ENCODE peak calls at places on chromosome 11, in four cellular contexts. S, O, E and X are unnamed samples.

GRCh38 chr11:1105183-1105565 is 30.5 kb downstream of the MUC2 start:
- DNase-seq in E (no peak), O (no peak), S (no peak), X (no peak)

GRCh38 chr11:124977006-124977405 is 23.0 kb downstream of the CCDC15 start:
- DNase-seq in S (no peak), E (no peak), O (no peak), X (no peak)

GRCh38 chr11:126500981-126501380 is 145.5 kb downstream of the ST3GAL4 start:
- DNase-seq in S (no peak), O (no peak), E (peak), X (no peak)

GRCh38 chr11:107018274-107018901 is at the start of gene GUCY1A2:
- DNase-seq in S (peak), E (peak), O (peak), X (no peak)

GRCh38 chr11:78313181-78313788 is 104.3 kb downstream of the GAB2 start:
- DNase-seq in S (peak), E (no peak), O (no peak), X (no peak)

GRCh38 chr11:97965849-97966646 is 1054.7 kb upstream of the CNTN5 start:
- DNase-seq in S (no peak), O (no peak), E (no peak), X (no peak)

GRCh38 chr11:110086892-110087309 is 6.3 kb upstream of the ZC3H12C start:
- DNase-seq in S (peak), E (no peak), O (no peak), X (peak)

GRCh38 chr11:133956650-133957633 is at the start of gene IGSF9B:
- DNase-seq in E (peak), O (peak), S (peak), X (peak)

GRCh38 chr11:119800619-119801018 is 71.6 kb upstream of the NECTIN1 start:
- DNase-seq in O (no peak), S (no peak), E (peak), X (no peak)

GRCh38 chr11:46617451-46618314 is at the start of gene ATG13:
- DNase-seq in O (peak), E (peak), S (peak), X (peak)

GRCh38 chr11:3738723-3739122 is 58.6 kb downstream of the NUP98 start:
- DNase-seq in E (no peak), S (no peak), O (no peak), X (no peak)

GRCh38 chr11:17547051-17547577 is at the start of gene OTOG:
- DNase-seq in S (no peak), E (no peak), O (no peak), X (peak)

GRCh38 chr11:2776351-2777061 is 76.7 kb upstream of the KCNQ1OT1 start:
- DNase-seq in S (no peak), O (peak), E (peak), X (peak)

GRCh38 chr11:117180661-117181585 is 2.4 kb downstream of the SIDT2 start:
- DNase-seq in O (peak), S (peak), E (peak), X (no peak)

GRCh38 chr11:78929092-78929905 is 354.6 kb upstream of the NARS2 start:
- DNase-seq in S (no peak), O (no peak), E (no peak), X (no peak)

DNA sequence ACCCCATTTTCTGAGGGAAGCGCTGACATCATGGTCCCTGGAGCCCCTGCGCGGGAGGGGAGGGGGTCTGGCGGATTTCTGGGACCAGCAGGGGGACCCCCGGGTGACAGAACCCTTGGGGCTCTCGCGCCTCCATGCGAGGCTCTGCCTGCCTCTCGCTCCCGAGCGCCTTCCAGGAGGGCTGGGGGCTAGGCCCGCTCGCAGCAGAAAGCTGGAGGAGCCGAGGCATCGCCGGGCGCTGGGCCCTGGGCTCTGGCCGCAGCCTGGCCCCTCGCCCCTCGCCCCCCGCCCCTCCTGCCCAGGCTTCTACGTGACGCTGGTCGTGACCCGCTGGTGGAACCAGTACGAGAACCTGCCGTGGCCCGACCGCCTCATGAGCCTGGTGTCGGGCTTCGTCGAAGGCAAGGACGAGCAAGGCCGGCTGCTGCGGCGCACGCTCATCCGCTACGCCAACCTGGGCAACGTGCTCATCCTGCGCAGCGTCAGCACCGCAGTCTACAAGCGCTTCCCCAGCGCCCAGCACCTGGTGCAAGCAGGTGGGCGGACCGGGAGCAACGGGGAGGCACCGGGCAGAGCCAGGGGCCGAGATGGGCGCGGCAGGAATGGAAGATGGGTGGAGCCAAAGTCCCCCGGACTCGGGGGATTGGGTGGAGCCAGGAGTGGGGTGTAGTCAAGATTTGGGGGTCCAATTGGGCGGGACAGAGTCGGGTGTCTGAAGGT is 5.4 kb downstream of the BEST1 start:
- DNase-seq in S (no peak), O (no peak), E (no peak), X (peak)
- H3K27ac ChIP-seq in S (peak), O (peak), E (peak), X (peak)

DNA sequence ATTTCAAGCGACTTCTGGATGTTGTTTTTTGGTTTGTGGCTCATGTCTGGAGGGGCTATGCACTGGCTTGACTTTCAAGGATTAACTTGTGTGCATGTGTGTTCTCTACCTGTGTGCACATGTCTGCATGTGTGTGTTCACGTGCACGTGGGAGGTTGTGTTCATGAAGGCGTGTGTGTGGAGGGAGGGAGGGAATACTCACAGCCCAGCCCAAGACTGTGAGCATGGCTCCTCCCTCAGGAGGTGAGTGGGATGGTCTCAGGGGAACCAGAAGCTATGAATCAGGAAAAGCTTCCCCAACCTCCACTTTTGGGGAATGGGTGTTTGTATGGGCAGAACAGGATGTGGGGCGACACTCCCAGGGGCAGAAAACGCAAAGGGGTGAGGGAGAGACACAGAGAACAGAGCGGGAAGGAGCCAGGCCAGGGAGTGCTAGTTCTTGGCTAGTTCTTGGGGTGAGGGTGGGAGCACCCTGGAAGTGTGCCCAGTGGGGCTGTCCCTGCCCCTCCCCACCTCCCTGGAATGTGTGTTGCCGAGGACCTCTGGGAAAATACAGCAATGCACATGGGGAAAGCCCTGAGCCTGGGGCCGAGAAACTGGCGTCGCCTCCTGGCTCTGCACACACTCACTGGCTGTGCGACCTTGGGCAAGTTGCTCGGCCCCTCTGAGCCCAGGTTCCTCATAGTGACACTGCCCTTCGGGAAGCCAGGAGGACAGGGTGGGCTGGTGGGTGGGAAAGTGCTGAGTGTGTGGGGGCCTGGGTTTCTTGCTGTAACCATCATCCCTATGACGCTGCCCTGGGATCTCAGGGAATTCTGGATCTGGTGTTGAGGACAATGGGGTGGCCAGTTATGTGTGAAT is 16.9 kb upstream of the ALX4 start:
- DNase-seq in O (no peak), S (no peak), E (no peak), X (no peak)
- TF ChIP-seq CTCF in O (no peak), S (peak), E (no peak), X (no peak)

GRCh38 chr11:10858505-10859360 is 880 bp upstream of the ZBED5 start:
- DNase-seq in S (no peak), O (peak), E (peak), X (peak)

GRCh38 chr11:10855295-10855694 is 2.6 kb downstream of the ZBED5 start:
- DNase-seq in E (no peak), S (no peak), O (no peak), X (no peak)

GRCh38 chr11:10857604-10858504 is at the start of gene ZBED5:
- DNase-seq in O (peak), E (peak), S (peak), X (peak)

GRCh38 chr11:10861047-10861446 is 3.2 kb upstream of the ZBED5 start:
- DNase-seq in S (no peak), O (no peak), E (no peak), X (no peak)

GRCh38 chr11:10856689-10857603 is 907 bp downstream of the ZBED5 start:
- DNase-seq in E (peak), S (peak), O (peak), X (no peak)
- H3K4me3 ChIP-seq in E (peak), S (peak), O (peak), X (peak)

GRCh38 chr11:86952221-86952875 is 2.8 kb downstream of the FZD4 start:
- DNase-seq in S (no peak), E (no peak), O (no peak), X (no peak)
- H3K27ac ChIP-seq in S (no peak), E (peak), O (no peak), X (peak)

DNA sequence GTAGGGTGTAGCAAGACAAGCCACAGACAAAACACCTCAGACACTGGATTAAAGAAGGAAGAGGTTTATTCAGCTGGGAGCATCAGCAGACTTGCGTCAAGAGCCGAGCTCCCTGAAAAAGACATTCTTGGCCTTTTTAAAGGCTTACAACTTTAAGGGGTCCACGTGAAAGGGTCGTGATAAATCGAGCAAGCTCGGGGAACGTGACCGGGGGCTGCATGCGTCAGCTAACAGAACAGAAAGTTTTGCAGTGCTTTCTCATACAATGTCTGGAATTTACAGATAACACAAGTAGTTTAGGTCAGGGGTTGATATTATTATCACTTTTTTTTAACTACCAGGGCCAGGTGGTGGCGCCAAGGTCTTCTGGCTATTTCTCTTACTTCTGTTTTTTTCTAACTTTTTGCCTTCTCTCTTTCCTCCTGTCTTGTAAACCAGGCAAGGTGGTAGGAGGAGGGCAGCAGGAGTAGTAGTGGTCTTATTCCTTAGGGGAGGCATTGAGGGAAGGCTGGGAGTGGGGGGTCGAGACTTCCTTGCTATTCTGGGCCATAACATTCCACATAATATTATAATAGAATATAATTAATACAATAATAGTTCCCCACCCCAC is 631 bp upstream of the ALDH3B1 start:
- DNase-seq in S (peak), O (peak), E (no peak), X (no peak)
- TF ChIP-seq CTCF in S (peak), O (peak), E (no peak), X (no peak)

DNA sequence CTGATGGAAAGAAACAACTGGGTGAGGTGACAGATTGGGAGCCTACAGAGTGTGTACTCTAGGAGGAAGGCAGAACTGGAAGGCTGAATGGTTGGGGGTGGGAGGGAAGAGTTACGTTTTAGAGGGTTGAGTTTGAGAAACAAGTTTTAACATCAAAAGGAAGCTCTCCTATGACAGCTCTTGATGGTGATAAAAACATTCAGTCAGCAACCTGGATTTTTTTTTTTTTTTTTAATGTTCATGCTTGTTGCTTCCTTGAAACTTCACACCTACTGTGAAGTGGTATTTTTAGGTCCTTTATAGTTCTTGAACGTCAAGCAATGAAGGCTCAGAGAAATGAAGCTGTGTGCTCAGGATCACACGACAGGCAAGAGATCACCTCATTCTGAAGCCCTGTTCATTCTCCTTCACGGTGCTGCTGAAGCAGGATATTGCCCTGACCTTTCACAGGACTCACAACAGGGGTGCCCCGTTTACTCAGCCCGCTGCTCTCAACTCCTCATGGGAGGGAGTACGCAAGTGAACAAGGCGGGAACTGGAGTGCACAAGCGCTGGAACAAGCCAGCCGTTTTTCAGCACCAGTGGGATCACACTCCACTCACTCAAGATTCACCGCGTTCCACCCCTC is 1.6 kb upstream of the TMEM109 start:
- DNase-seq in E (no peak), O (no peak), S (no peak), X (no peak)
- H3K4me3 ChIP-seq in E (no peak), O (no peak), S (no peak), X (no peak)

DNA sequence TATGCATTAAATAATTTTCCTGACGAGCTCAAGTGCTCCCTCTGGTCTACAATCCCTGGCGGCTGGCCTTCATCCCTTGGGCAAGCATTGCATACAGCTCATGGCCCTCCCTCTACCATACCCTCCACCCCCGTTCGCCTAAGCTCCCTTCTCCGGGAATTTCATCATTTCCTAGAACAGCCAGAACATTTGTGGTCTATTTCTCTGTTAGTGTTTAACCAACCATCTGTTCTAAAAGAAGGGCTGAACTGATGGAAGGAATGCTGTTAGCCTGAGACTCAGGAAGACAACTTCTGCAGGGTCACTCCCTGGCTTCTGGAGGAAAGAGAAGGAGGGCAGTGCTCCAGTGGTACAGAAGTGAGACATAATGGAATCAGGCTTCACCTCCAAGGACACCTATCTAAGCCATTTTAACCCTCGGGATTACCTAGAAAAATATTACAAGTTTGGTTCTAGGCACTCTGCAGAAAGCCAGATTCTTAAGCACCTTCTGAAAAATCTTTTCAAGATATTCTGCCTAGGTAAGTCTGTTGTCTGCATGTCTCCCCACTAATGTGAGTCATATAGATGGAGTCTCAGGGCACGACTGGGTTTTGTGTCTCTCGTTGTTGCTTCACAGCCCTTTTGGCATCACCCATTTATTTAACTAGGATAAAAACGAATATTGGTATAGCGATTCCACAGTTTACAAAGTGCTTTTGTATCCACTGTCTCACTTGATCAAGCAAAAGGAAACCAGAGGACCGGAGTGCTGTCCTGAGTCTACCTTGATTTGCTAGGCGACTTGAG is at the start of gene NNMT:
- DNase-seq in S (peak), O (no peak), E (peak), X (no peak)
- H3K27ac ChIP-seq in S (peak), O (peak), E (peak), X (peak)

GRCh38 chr11:130865772-130866114 is 50.5 kb downstream of the SNX19 start:
- DNase-seq in O (no peak), E (no peak), S (no peak), X (no peak)

GRCh38 chr11:130865091-130865771 is 51.0 kb downstream of the SNX19 start:
- DNase-seq in S (no peak), E (no peak), O (no peak), X (peak)

GRCh38 chr11:130868087-130868486 is 48.2 kb downstream of the SNX19 start:
- DNase-seq in S (no peak), E (no peak), O (no peak), X (no peak)

GRCh38 chr11:130868865-130869264 is 47.4 kb downstream of the SNX19 start:
- DNase-seq in S (no peak), E (no peak), O (no peak), X (no peak)

GRCh38 chr11:130866831-130867230 is 49.4 kb downstream of the SNX19 start:
- DNase-seq in E (no peak), O (no peak), S (no peak), X (no peak)
- TF ChIP-seq CTCF in E (no peak), O (no peak), S (no peak), X (no peak)

DNA sequence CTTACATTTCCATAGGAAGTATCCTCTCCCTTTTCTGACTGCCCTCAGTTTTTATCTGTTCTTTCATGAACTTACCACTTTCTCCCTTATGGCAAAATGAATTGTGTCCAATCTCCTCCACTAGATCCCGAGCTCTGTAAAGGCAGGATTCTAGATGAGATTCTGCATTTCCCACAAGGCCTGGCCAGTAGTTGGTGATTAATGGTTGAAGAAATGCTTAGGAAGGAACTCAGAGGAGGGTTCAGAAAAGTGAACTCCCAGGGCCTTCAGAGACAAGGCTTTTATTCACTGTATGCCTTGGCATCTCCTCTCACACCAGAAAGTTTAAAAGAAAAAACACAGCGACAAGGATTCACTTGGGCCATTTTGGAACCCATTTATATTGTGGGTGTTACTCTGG is 66.2 kb downstream of the CCDC81 start:
- DNase-seq in S (no peak), E (no peak), O (no peak), X (no peak)
- H3K4me3 ChIP-seq in S (no peak), E (no peak), O (no peak), X (no peak)